ENCODE peak calls at places on chromosomes 12 and 14, in nine cellular contexts. H is activated T-helper 1 cell treated with Interleukin-2 at 50 U/mL for 16 hours, S is amniotic stem cell, D is WTC11, R is NCI-H1105 treated with DMSO at 0.1 percent for 48 hours, Y is tibial nerve, B is right cardiac atrium, P is GM23338, M is HFFc6. A is an unnamed sample.

GRCh38 chr14:105182296-105183020 is 1.3 kb upstream of the NUDT14 start:
- DNase-seq in H (no peak), S (no peak), D (no peak), R (no peak), Y (no peak), B (no peak), P (no peak), M (no peak), A (no peak)

GRCh38 chr12:10186299-10186698 is 7.5 kb downstream of the TMEM52B start:
- DNase-seq in H (no peak), S (no peak), D (no peak), R (no peak), Y (peak), B (peak), P (no peak), M (no peak), A (no peak)

GRCh38 chr14:30193056-30193455 is 265.4 kb upstream of the PRKD1 start:
- DNase-seq in H (no peak), S (no peak), D (no peak), R (no peak), Y (no peak), B (no peak), P (no peak), M (no peak), A (no peak)

GRCh38 chr12:4984971-4985370 is 58.7 kb upstream of the KCNA5 start:
- DNase-seq in H (no peak), S (no peak), D (no peak), R (peak), Y (no peak), B (no peak), P (no peak), M (no peak), A (no peak)

GRCh38 chr14:95871531-95871930 is 5.1 kb upstream of the TUNAR start:
- DNase-seq in H (no peak), S (no peak), D (no peak), R (peak), Y (no peak), B (no peak), P (no peak), M (no peak), A (no peak)

GRCh38 chr12:114408881-114409795 is 3.2 kb upstream of the TBX5 start:
- DNase-seq in H (no peak), S (no peak), D (peak), R (no peak), Y (no peak), B (peak), P (peak), M (no peak), A (no peak)

GRCh38 chr14:60510976-60511599 is 2.1 kb downstream of the SIX6 start:
- DNase-seq in H (no peak), S (no peak), D (peak), R (no peak), Y (no peak), B (no peak), P (peak), M (no peak), A (no peak)

GRCh38 chr12:6074979-6075585 is 49.4 kb downstream of the VWF start:
- DNase-seq in H (no peak), S (no peak), D (no peak), R (no peak), Y (no peak), B (peak), P (peak), M (no peak), A (no peak)

GRCh38 chr12:108911915-108912314 is 32.0 kb downstream of the DAO start:
- DNase-seq in H (no peak), S (no peak), D (no peak), R (no peak), Y (no peak), B (no peak), P (no peak), M (no peak), A (no peak)

GRCh38 chr12:120468846-120469449 is 600 bp downstream of the SRSF9 start:
- DNase-seq in H (peak), S (no peak), D (no peak), R (no peak), Y (peak), B (peak), P (no peak), M (peak), A (peak)

GRCh38 chr12:12902036-12902435 is 10.7 kb downstream of the GPRC5A start:
- DNase-seq in H (no peak), S (no peak), D (no peak), R (no peak), Y (no peak), B (no peak), P (no peak), M (peak), A (no peak)

GRCh38 chr12:116962197-116962596 is 51.4 kb downstream of the FBXW8 start:
- DNase-seq in H (no peak), S (no peak), D (no peak), R (no peak), Y (no peak), B (no peak), P (no peak), M (no peak), A (no peak)

GRCh38 chr12:53065975-53066593 is 13.1 kb downstream of the SPRYD3 start:
- DNase-seq in H (peak), S (peak), D (peak), R (peak), Y (peak), B (peak), P (peak), M (peak), A (peak)

GRCh38 chr14:51684760-51685159 is 33.0 kb downstream of the FRMD6 start:
- DNase-seq in H (no peak), S (no peak), D (no peak), R (no peak), Y (no peak), B (no peak), P (no peak), M (no peak), A (no peak)

GRCh38 chr14:51310453-51311074 is 70.5 kb downstream of the TMX1 start:
- DNase-seq in H (no peak), S (no peak), D (no peak), R (peak), Y (no peak), B (no peak), P (no peak), M (peak), A (no peak)